ENCODE peak calls at places on chromosomes 3 and 15, in five cellular contexts. K is stimulated activated CD4-positive, alpha-beta T cell treated with anti-CD3 and anti-CD28 coated beads, TNF-alpha, amount 100 ng/mL, for 4 hours; C is GM18507; P is activated CD4-positive, alpha-beta T cell treated with anti-CD3 and anti-CD28 coated beads, Interleukin-2, amount 10 ng/mL, durations not matched to agents 7 days and 5 days; V is GM03348. A is an unnamed sample.

GRCh38 chr3:28575100-28575747 is 226.6 kb upstream of the AZI2 start:
- DNase-seq in V (peak; percentile 20), P (no peak), C (no peak), K (no peak), A (peak; percentile 65)

GRCh38 chr3:59235221-59236012 is 185.6 kb upstream of the CFAP20DC start:
- DNase-seq in P (peak; percentile 22), C (peak; percentile 29), K (no peak), V (no peak), A (no peak)

GRCh38 chr3:171227333-171227732 is 200.8 kb upstream of the SLC2A2 start:
- DNase-seq in V (no peak), C (no peak), K (no peak), P (no peak), A (no peak)

GRCh38 chr15:65653341-65653740 is 31.6 kb downstream of the SLC24A1 start:
- DNase-seq in V (peak; percentile 48), K (no peak), P (no peak), C (no peak), A (no peak)

GRCh38 chr3:9826815-9827574 is 16.8 kb downstream of the RPUSD3 start:
- DNase-seq in P (peak; percentile 47), V (no peak), K (no peak), C (no peak), A (no peak)

GRCh38 chr3:48065035-48065434 is 48.8 kb upstream of the MAP4 start:
- DNase-seq in P (no peak), V (no peak), K (no peak), C (no peak), A (no peak)

GRCh38 chr15:62069551-62069950 is 2.8 kb downstream of the C2CD4A start:
- DNase-seq in K (no peak), V (no peak), P (no peak), C (no peak), A (no peak)

GRCh38 chr3:98242155-98242554 is 21.9 kb upstream of the OR5H6 start:
- DNase-seq in C (no peak), K (no peak), V (no peak), P (no peak), A (no peak)

GRCh38 chr15:85581495-85581894 is 201.1 kb downstream of the AKAP13 start:
- DNase-seq in C (no peak), V (no peak), K (no peak), P (peak; percentile 66), A (peak; percentile 71)

GRCh38 chr3:29267231-29267630 is 13.6 kb upstream of the RBMS3 start:
- DNase-seq in K (no peak), C (no peak), V (no peak), P (no peak), A (no peak)

GRCh38 chr3:105988540-105988939 is 119.7 kb upstream of the CBLB start:
- DNase-seq in K (no peak), P (no peak), C (no peak), V (no peak), A (no peak)

GRCh38 chr3:23767546-23767945 is 38.2 kb upstream of the UBE2E1 start:
- DNase-seq in P (no peak), V (no peak), K (no peak), C (no peak), A (no peak)

GRCh38 chr15:70793694-70794093 is 30.3 kb upstream of the UACA start:
- DNase-seq in P (no peak), V (no peak), K (no peak), C (no peak), A (no peak)

GRCh38 chr3:115785782-115786181 is 162.5 kb downstream of the GAP43 start:
- DNase-seq in P (no peak), K (no peak), V (no peak), C (no peak), A (no peak)

GRCh38 chr3:146783446-146783845 is 178.3 kb upstream of the PLSCR5 start:
- DNase-seq in V (peak; percentile 5), K (no peak), P (no peak), C (no peak), A (no peak)

GRCh38 chr3:8769088-8769822 is at the start of gene OXTR:
- DNase-seq in V (peak; percentile 93), P (peak; percentile 52), C (peak; percentile 76), K (no peak), A (peak; percentile 74)

GRCh38 chr15:68330461-68330860 is 52.9 kb downstream of the FEM1B start:
- DNase-seq in K (no peak), C (no peak), V (no peak), P (no peak), A (no peak)

GRCh38 chr3:151037746-151038145 is 47.7 kb upstream of the MED12L start:
- DNase-seq in P (no peak), V (peak; percentile 91), C (no peak), K (no peak), A (no peak)

GRCh38 chr3:181916018-181916417 is 204.3 kb downstream of the SOX2 start:
- DNase-seq in V (no peak), K (no peak), P (no peak), C (no peak), A (no peak)

GRCh38 chr15:65613365-65613764 is 2.4 kb upstream of the INTS14 start:
- DNase-seq in C (no peak), V (no peak), P (no peak), K (no peak), A (no peak)

A was measured in upper lobe of right lung.